ENCODE peak calls at places on chromosomes 1 and 21, in five cellular contexts. U, R, P, O and E are unnamed samples.

GRCh38 chr1:109243221-109243620 is 6.1 kb upstream of the CELSR2 start:
- DNase-seq in U (no peak), R (no peak), P (no peak), O (no peak), E (no peak)

GRCh38 chr1:96962807-96963206 is 241.2 kb downstream of the PTBP2 start:
- DNase-seq in U (no peak), R (peak; percentile 43), P (peak; percentile 51), O (no peak), E (no peak)

GRCh38 chr1:1173793-1174415 is at the start of gene TTLL10:
- DNase-seq in U (no peak), R (no peak), P (no peak), O (peak; percentile 54), E (peak; percentile 59)

GRCh38 chr1:20252587-20252986 is 38.1 kb upstream of the VWA5B1 start:
- DNase-seq in U (no peak), R (no peak), P (no peak), O (no peak), E (no peak)

GRCh38 chr1:19750882-19751276 is 48.8 kb downstream of the TMCO4 start:
- DNase-seq in U (no peak), R (no peak), P (no peak), O (no peak), E (no peak)

GRCh38 chr1:4771267-4771666 is 116.9 kb downstream of the AJAP1 start:
- DNase-seq in U (no peak), R (no peak), P (no peak), O (no peak), E (no peak)

GRCh38 chr1:155241069-155241679 is 14.1 kb downstream of the ENTREP3 start:
- DNase-seq in U (peak; percentile 86), R (peak; percentile 86), P (peak; percentile 84), O (peak; percentile 57), E (no peak)

GRCh38 chr1:2304282-2304681 is 76.2 kb downstream of the SKI start:
- DNase-seq in U (no peak), R (no peak), P (no peak), O (no peak), E (no peak)

GRCh38 chr1:21048462-21048861 is 128.2 kb downstream of the EIF4G3 start:
- DNase-seq in U (no peak), R (no peak), P (no peak), O (no peak), E (no peak)

DNA sequence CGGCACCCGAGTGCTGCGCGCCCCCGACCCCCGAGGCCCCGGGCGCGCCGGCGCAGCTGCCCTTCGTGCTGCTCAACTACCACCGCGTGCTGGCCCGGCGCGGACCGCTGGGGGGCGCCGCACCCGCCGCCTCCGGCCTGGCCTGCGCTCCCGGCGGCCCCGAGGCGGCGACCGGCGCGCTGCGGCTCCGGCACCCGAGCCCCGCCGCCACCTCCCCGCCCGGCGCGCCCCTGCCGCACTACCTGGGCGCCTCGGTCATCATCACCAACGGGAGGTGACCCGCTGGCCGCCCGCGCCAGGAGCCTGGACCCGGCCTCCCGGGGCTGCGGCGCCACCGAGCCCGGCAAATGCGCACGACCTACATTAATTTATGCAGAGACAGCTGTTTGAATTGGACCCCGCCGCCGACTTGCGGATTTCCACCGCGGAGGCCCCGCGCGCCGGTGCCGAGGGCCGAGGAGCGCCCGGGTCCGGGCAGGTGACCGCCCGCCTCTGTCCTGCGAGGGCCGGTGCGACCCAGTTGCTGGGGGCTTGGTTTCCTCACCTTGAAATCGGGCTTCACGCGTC is 49.0 kb downstream of the SIM2 start:
- DNase-seq in U (no peak), R (peak; percentile 33), P (peak; percentile 51), O (no peak), E (no peak)
- TF ChIP-seq CTCF in U (no peak), R (no peak), P (peak; percentile 15), O (no peak), E (no peak)

DNA sequence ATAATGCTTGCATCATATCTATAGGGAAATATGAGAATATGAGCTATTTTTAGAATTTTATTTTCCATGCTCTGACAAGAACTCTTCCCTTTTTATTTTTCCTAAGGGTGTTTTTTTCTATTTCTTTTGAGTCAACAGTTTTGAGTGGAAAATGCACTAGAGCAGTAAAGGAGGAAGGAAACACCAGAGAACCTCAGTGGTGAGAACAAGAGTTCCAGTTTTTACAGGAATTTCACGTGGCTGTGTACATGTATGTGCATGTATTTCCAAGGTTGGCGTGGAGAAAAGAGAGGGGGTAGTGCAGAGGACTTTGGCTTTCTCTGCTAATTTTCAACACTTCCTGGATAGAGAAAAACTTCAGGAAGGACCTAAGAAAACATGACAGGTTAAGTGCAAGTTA is 63.6 kb upstream of the TNFSF18 start:
- DNase-seq in U (no peak), R (no peak), P (no peak), O (no peak), E (no peak)
- TF ChIP-seq CTCF in U (no peak), R (no peak), P (no peak), O (no peak), E (no peak)

GRCh38 chr1:26826261-26827201 is at the start of gene ZDHHC18:
- DNase-seq in U (peak; percentile 39), R (peak; percentile 43), P (peak; percentile 62), O (peak; percentile 69), E (peak; percentile 79)
- TF ChIP-seq CTCF in U (peak; percentile 73), R (peak; percentile 3), P (peak; percentile 38), O (peak; percentile 50), E (no peak)

DNA sequence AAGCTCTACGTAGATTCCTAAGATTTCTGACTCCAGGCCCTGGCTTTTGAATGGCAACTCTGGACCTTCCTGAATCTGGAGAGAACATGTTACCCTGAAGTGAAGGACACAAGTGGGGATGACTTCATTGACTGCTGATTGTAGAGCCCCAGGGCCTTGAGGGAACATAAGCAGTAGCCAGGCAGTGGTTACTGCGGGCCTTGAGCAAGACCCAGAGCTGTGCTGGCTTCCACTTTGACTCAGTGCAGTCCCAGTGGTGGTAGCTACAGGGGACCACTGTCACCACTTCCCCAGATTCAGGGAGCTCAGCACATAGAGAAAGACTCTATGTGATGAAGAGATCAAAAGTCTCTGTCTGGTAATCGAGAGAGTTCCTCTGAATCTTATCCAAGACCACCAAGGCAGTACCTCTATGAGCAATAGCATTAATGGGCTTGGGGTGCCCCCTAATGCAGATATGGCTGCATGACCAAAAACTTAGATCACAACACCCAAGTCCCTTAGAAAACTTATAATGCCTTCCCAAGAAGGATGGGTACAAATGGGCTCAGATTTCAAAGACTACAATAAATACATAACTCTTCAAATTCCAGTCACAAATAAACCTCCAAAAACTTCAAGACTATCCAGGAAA is 1278.3 kb downstream of the AMY1C start:
- DNase-seq in U (no peak), R (no peak), P (no peak), O (no peak), E (no peak)
- TF ChIP-seq CTCF in U (no peak), R (no peak), P (no peak), O (no peak), E (no peak)